ENCODE peak calls at places on chromosomes 16 and 17, in five cellular contexts. H is A549, I is right lobe of liver, J is adrenal gland, T is gastrocnemius medialis. Z is an unnamed sample.

GRCh38 chr16:27398894-27399853 is 2.8 kb upstream of the IL21R start:
- DNase-seq in I (no peak), J (no peak), H (no peak), T (no peak), Z (no peak)

GRCh38 chr17:30323262-30323894 is 10.5 kb downstream of the TMIGD1 start:
- DNase-seq in I (no peak), J (no peak), H (no peak), T (no peak), Z (no peak)

GRCh38 chr17:34706029-34706428 is 126.6 kb downstream of the TMEM132E start:
- DNase-seq in I (no peak), H (no peak), T (no peak), J (no peak), Z (no peak)

GRCh38 chr16:84950906-84951305 is 60.4 kb downstream of the ZDHHC7 start:
- DNase-seq in T (no peak), J (no peak), I (no peak), H (peak), Z (no peak)

GRCh38 chr16:27436065-27436464 is 34.1 kb downstream of the IL21R start:
- DNase-seq in T (no peak), I (no peak), H (no peak), J (no peak), Z (peak)

GRCh38 chr16:24552705-24553104 is 13.3 kb downstream of the RBBP6 start:
- DNase-seq in J (no peak), T (no peak), I (no peak), H (no peak), Z (no peak)

GRCh38 chr17:78925662-78926555 is 722 bp upstream of the TIMP2 start:
- DNase-seq in I (peak), J (peak), T (peak), H (no peak), Z (peak)

GRCh38 chr17:33750943-33751701 is 458.0 kb upstream of the ASIC2 start:
- DNase-seq in I (peak), H (peak), T (peak), J (peak), Z (peak)

GRCh38 chr17:77085916-77086432 is 54.8 kb upstream of the SEC14L1 start:
- DNase-seq in T (no peak), I (no peak), J (no peak), H (no peak), Z (no peak)

GRCh38 chr16:81500833-81501521 is 56.4 kb downstream of the CMIP start:
- DNase-seq in H (no peak), I (peak), T (no peak), J (no peak), Z (no peak)

GRCh38 chr17:30278032-30278431 is 13.7 kb downstream of the BLMH start:
- DNase-seq in T (no peak), H (peak), I (no peak), J (no peak), Z (no peak)

GRCh38 chr17:18246880-18247612 is 11.5 kb downstream of the FLII start:
- DNase-seq in T (no peak), H (peak), I (no peak), J (peak), Z (peak)

GRCh38 chr17:59643159-59643857 is 23.6 kb downstream of the CLTC start:
- DNase-seq in I (no peak), J (no peak), H (no peak), T (no peak), Z (no peak)

GRCh38 chr16:87764600-87765472 is 950 bp downstream of the KLHDC4 start:
- DNase-seq in J (no peak), T (no peak), I (no peak), H (peak), Z (no peak)

GRCh38 chr17:29383687-29384086 is 6.5 kb upstream of the TAOK1 start:
- DNase-seq in J (no peak), T (no peak), H (no peak), I (no peak), Z (no peak)

GRCh38 chr16:81478876-81479496 is 34.4 kb downstream of the CMIP start:
- DNase-seq in H (no peak), I (peak), T (peak), J (peak), Z (no peak)

GRCh38 chr16:7318661-7319060 is 14.0 kb upstream of the RBFOX1 start:
- DNase-seq in I (no peak), H (no peak), T (no peak), J (no peak), Z (no peak)

GRCh38 chr16:27463741-27464662 is 62.0 kb downstream of the IL21R start:
- DNase-seq in T (no peak), H (no peak), I (no peak), J (no peak), Z (no peak)

GRCh38 chr17:38885044-38885727 is 15.3 kb downstream of the LASP1 start:
- DNase-seq in H (no peak), I (peak), T (no peak), J (no peak), Z (no peak)

GRCh38 chr17:21677911-21678310 is 14.4 kb upstream of the KCNJ18 start:
- DNase-seq in J (no peak), I (no peak), H (no peak), T (no peak), Z (no peak)

GRCh38 chr17:73359987-73360410 is 48.2 kb upstream of the CDC42EP4 start:
- DNase-seq in I (peak), T (peak), H (no peak), J (no peak), Z (no peak)

GRCh38 chr16:12735805-12736204 is 67.9 kb downstream of the CPPED1 start:
- DNase-seq in I (no peak), T (no peak), J (no peak), H (no peak), Z (no peak)

GRCh38 chr17:14919049-14919545 is 346.0 kb downstream of the PMP22 start:
- DNase-seq in I (no peak), T (no peak), H (no peak), J (no peak), Z (no peak)

GRCh38 chr17:18950944-18951905 is 740 bp upstream of the SLC5A10 start:
- DNase-seq in T (no peak), I (no peak), J (no peak), H (no peak), Z (no peak)

GRCh38 chr16:58031016-58031800 is 5.7 kb downstream of the MMP15 start:
- DNase-seq in I (peak), H (no peak), T (no peak), J (no peak), Z (no peak)

GRCh38 chr16:68800257-68800875 is 43.0 kb upstream of the TANGO6 start:
- DNase-seq in I (no peak), H (peak), J (peak), T (no peak), Z (peak)

GRCh38 chr17:78128616-78129384 is at the start of gene TMC6:
- DNase-seq in T (no peak), I (no peak), H (peak), J (no peak), Z (no peak)

GRCh38 chr16:54921229-54921824 is 9.3 kb upstream of the IRX5 start:
- DNase-seq in J (no peak), I (no peak), T (no peak), H (no peak), Z (no peak)

GRCh38 chr17:7956208-7956965 is 24.4 kb downstream of the CNTROB start:
- DNase-seq in J (no peak), I (no peak), H (no peak), T (no peak), Z (no peak)

GRCh38 chr16:30533748-30534367 is 800 bp downstream of the ZNF747 start:
- DNase-seq in T (no peak), I (no peak), J (no peak), H (no peak), Z (no peak)

GRCh38 chr17:79246226-79246794 is 171.7 kb downstream of the ENGASE start:
- DNase-seq in I (no peak), T (no peak), H (no peak), J (no peak), Z (no peak)

GRCh38 chr16:86128246-86128645 is 229.3 kb downstream of the IRF8 start:
- DNase-seq in T (no peak), J (no peak), H (no peak), I (no peak), Z (peak)

GRCh38 chr17:8156174-8156992 is 4.2 kb upstream of the PER1 start:
- DNase-seq in J (peak), I (peak), T (peak), H (peak), Z (peak)

GRCh38 chr17:50944902-50945720 is 79.0 kb upstream of the TOB1 start:
- DNase-seq in I (peak), H (no peak), J (peak), T (peak), Z (peak)

GRCh38 chr17:38893612-38894011 is 23.8 kb downstream of the LASP1 start:
- DNase-seq in J (peak), H (no peak), T (no peak), I (peak), Z (no peak)

GRCh38 chr17:29102741-29103181 is 59.8 kb downstream of the PIPOX start:
- DNase-seq in T (peak), H (no peak), J (no peak), I (no peak), Z (no peak)

GRCh38 chr17:81870155-81870977 is 771 bp downstream of the ARHGDIA start:
- DNase-seq in I (peak), T (no peak), H (no peak), J (peak), Z (no peak)
- TF ChIP-seq POLR2A in I (peak), T (no peak), H (peak), J (no peak), Z (no peak)

DNA sequence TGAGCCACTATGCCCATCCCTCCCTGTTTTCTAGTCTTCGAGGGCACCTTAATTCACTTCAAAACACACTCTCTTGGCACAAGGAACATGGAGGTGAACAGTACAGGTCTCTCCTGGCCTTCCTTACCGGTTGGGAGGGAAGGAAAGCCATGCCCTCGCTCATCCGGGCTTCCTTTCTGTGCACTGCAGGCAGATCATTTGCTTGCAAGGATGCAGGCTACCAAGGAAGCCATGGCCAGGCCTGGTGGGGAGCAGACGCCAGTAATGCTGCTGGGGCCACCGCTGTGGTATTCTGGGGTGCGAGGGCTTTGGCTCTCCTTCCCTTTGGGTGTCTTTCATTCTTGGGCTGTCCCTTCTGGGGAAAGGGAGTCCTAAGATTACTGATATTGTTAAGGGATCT is 80.8 kb upstream of the DNAJA2 start:
- DNase-seq in T (no peak), H (no peak), I (no peak), J (no peak), Z (no peak)
- H3K4me3 ChIP-seq in T (no peak), H (no peak), I (no peak), J (no peak), Z (no peak)

DNA sequence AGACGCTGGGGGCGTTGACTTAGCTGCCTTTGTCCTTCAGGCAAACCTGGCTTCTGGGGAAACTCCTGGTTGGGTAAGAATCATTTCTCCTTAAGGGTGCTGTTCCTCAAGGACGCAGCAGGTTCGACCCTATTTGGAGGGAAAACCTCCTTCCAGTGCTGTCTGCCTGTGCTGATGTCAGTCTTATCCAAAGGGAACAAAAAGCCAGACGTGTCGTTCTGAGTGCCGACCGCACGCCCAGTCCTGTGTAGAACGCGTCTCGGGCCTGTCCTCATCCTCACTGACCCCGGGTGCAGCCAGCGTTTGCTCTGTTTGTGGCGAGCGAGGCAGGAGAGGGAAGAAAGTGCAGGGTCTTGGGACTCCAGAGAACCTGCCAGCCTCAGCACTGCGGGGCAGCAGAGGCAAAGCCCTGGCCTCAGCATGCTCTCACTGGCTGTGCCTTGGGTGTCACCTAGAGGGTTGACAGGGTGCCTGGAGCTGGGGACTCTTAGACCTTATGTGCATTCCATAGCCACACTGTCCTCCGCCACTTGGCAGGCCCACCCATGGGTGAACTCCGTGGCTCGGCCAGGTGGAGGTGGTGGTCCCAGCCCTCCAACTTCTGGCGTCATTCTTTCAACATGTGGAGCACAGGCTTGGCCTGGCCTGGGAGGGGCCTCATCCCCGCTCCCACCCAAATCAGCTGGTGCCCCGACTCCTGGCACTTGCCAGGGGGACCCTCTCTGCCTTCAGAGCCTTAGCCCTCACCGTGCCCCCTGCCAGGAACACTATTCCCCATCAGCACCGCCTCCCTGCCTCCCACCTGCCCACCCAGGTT is 6.0 kb downstream of the SNN start:
- DNase-seq in I (no peak), T (peak), J (no peak), H (no peak), Z (no peak)
- TF ChIP-seq POLR2A in I (no peak), T (no peak), J (no peak), H (no peak), Z (no peak)

DNA sequence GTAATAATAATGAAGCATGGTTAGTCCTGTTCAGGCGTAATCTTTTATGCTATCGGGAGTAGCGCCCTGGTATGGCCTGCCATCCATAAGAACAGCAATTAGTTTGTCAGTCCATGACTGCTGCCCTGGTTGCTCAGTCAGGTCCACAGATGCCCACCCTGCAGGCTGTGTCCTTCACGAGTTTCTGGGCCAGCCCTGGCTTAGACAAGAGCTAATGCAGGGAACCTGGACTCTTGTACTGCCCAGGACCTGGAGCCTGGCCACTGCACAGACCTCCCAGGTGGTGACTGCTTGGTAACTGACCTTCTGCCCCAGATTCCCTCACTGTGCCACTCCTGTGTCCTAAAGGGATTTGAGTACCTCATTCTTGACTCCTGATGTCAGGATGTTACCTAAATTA is 161.1 kb upstream of the NOG start:
- DNase-seq in H (no peak), J (no peak), T (no peak), I (no peak), Z (no peak)
- H3K4me3 ChIP-seq in H (no peak), J (no peak), T (no peak), I (no peak), Z (no peak)

GRCh38 chr17:82022981-82023446 is at the start of gene LRRC45:
- DNase-seq in H (peak), T (peak), I (peak), J (peak), Z (peak)
- TF ChIP-seq POLR2A in H (no peak), T (no peak), I (no peak), J (no peak), Z (no peak)

GRCh38 chr17:65627108-65627507 is 65.7 kb upstream of the AXIN2 start:
- DNase-seq in H (no peak), I (no peak), J (no peak), T (no peak), Z (peak)

GRCh38 chr17:65628637-65629036 is 67.2 kb upstream of the AXIN2 start:
- DNase-seq in H (no peak), T (no peak), I (no peak), J (no peak), Z (no peak)

GRCh38 chr17:65630502-65630901 is 69.1 kb upstream of the AXIN2 start:
- DNase-seq in T (no peak), J (no peak), H (no peak), I (no peak), Z (peak)

GRCh38 chr17:65629234-65629690 is 67.8 kb upstream of the AXIN2 start:
- DNase-seq in J (no peak), H (no peak), T (no peak), I (no peak), Z (peak)

GRCh38 chr17:65627892-65628622 is 66.6 kb upstream of the AXIN2 start:
- DNase-seq in T (no peak), H (peak), I (no peak), J (no peak), Z (no peak)
- H3K4me3 ChIP-seq in T (no peak), H (peak), I (no peak), J (no peak), Z (no peak)

DNA sequence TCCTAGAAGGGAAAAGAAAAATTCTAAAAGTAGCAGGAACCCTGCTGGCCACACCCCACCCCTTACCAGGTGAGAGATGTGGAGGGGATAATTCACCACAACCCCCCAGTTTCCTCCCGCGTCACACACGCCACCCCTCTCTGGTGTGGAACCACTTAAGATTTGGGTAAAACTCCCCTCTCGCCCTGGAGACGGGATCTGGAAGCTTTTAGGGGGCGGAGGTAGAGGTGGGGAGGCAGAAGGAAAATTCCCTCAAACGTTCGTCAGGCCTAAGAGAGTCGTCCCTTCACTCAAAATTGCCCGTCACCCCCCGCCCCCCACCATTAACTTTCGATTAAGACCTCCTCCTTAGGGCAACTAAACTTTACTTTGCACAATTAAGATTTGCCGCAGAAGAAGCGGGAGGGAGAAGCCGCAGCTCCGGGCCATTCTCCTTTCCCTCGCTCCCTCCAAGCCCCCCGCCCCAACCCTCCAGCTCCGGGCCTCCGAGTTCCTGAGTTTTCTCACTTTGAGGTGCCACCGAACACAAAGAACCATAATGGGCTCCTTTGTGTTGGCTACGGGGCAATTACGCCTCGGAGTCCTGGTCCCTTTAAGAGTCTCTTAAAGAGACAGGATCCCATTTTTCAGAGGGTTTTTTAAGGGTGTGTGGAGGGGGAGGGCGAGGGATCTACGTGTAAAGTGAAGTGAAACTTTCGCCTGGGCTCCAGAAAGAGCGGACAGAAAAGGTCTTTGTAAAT is 1.0 kb upstream of the FZD2 start:
- DNase-seq in H (peak), T (peak), J (no peak), I (no peak), Z (no peak)
- TF ChIP-seq POLR2A in H (peak), T (no peak), J (no peak), I (no peak), Z (no peak)

DNA sequence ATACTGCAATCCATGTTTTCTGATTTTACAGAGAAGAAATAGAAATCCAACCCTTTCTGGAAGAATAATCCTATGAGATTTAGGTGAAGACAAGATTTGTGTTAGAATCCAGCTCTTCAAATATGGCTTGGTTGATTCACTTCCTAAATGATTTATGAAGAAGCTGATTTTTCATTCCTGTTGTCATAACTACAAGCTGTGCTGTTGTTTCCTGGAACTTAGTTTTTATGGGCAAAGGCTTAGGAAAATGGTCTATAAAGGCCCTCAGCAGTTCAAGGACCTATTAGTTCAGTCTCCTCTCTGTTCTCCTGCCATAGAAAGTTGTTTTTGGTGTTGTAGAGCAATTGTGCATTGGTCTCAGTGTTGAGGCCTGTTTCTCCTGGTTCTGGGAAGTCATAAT is 174.2 kb upstream of the FAM20A start:
- DNase-seq in T (no peak), H (no peak), J (no peak), I (no peak), Z (no peak)
- H3K4me3 ChIP-seq in T (no peak), H (no peak), J (no peak), I (no peak), Z (no peak)

DNA sequence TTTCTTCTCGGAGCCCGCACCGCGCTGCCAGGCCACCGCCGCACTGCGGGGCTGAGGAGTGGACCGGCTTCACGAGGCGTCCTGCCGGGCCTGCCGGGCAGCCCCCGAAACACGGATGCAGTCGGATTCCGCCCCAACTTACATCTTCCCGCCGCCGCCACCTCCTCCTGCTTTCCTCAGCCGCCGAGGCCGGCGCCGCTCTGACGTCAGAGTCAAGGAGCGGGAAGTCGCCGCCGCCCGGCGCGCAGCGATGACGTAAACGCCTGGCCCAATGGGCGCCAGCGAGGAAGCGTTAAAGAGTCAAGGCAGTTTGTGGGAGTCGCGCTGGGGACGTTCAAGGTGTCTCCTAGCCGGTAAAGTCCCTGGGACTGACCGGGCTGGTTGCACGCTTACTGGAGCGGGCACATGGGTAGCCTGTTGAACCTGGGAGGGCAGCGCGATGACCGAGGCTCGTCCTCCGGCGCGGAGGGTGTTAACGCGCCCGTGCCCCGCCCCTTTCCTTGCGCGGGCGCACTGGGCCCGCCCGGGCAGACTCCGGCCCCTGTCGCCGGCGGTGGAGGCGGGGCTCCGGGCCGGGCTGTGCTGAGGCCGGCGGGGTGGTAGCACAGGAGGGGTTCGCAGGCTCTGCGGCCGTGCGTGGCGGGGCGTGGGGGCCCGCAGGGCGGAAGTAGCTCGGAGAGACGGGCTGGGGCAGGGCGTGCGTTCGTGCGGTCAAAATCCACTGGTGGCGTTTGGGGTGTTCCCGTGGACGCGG is at the start of gene RNPS1:
- DNase-seq in H (peak), I (peak), J (peak), T (peak), Z (peak)
- TF ChIP-seq POLR2A in H (peak), I (peak), J (peak), T (peak), Z (no peak)

Z was measured in lower leg skin.